ENCODE peak calls at places on chromosomes 2 and 18, in four cellular contexts. One of them, this sample, is unnamed.
A peak's percentile ranks its signal among the peaks of the same experiment; 100 is the strongest.

GRCh38 chr2:160269803-160270570 is 69.9 kb upstream of the ITGB6 start:
- DNase-seq in tibial nerve: peak; percentile 68
- DNase-seq in breast epithelium: peak; percentile 83
- DNase-seq in IMR-90: peak; percentile 92
- DNase-seq in this sample: peak; percentile 74

GRCh38 chr2:168939918-168940317 is 38.8 kb downstream of the G6PC2 start:
- DNase-seq in tibial nerve: no peak
- DNase-seq in breast epithelium: no peak
- DNase-seq in IMR-90: no peak
- DNase-seq in this sample: no peak

GRCh38 chr2:10572693-10573092 is 117.1 kb downstream of the NOL10 start:
- DNase-seq in tibial nerve: no peak
- DNase-seq in breast epithelium: no peak
- DNase-seq in IMR-90: no peak
- DNase-seq in this sample: no peak

GRCh38 chr2:216349366-216349765 is 22.9 kb downstream of the MARCHF4 start:
- DNase-seq in tibial nerve: no peak
- DNase-seq in breast epithelium: no peak
- DNase-seq in IMR-90: no peak
- DNase-seq in this sample: no peak

GRCh38 chr2:19195681-19196080 is 162.7 kb downstream of the OSR1 start:
- DNase-seq in tibial nerve: no peak
- DNase-seq in breast epithelium: no peak
- DNase-seq in IMR-90: peak; percentile 63
- DNase-seq in this sample: no peak

GRCh38 chr2:227033471-227034148 is 130.4 kb downstream of the COL4A4 start:
- DNase-seq in tibial nerve: no peak
- DNase-seq in breast epithelium: no peak
- DNase-seq in IMR-90: peak; percentile 32
- DNase-seq in this sample: peak; percentile 21

GRCh38 chr18:49335677-49336076 is 124.8 kb downstream of the DYM start:
- DNase-seq in tibial nerve: no peak
- DNase-seq in breast epithelium: no peak
- DNase-seq in IMR-90: no peak
- DNase-seq in this sample: no peak

GRCh38 chr2:121239471-121239870 is 45.5 kb downstream of the TFCP2L1 start:
- DNase-seq in tibial nerve: no peak
- DNase-seq in breast epithelium: no peak
- DNase-seq in IMR-90: no peak
- DNase-seq in this sample: no peak

GRCh38 chr2:150041721-150042450 is 445.6 kb downstream of the RND3 start:
- DNase-seq in tibial nerve: no peak
- DNase-seq in breast epithelium: no peak
- DNase-seq in IMR-90: peak; percentile 86
- DNase-seq in this sample: no peak

GRCh38 chr2:130371723-130372054 is 15.8 kb downstream of the PTPN18 start:
- DNase-seq in tibial nerve: no peak
- DNase-seq in breast epithelium: no peak
- DNase-seq in IMR-90: peak; percentile 21
- DNase-seq in this sample: no peak

GRCh38 chr18:8176105-8176504 is 433.1 kb upstream of the RAB12 start:
- DNase-seq in tibial nerve: no peak
- DNase-seq in breast epithelium: no peak
- DNase-seq in IMR-90: peak; percentile 13
- DNase-seq in this sample: no peak

GRCh38 chr2:130836501-130837174 is at the start of gene ARHGEF4:
- DNase-seq in tibial nerve: no peak
- DNase-seq in breast epithelium: no peak
- DNase-seq in IMR-90: no peak
- DNase-seq in this sample: peak; percentile 61

GRCh38 chr2:34627003-34627402 is 1027.9 kb upstream of the FAM98A start:
- DNase-seq in tibial nerve: no peak
- DNase-seq in breast epithelium: no peak
- DNase-seq in IMR-90: no peak
- DNase-seq in this sample: no peak

GRCh38 chr18:49813071-49813320 is 337 bp downstream of the ACAA2 start:
- DNase-seq in tibial nerve: no peak
- DNase-seq in breast epithelium: no peak
- DNase-seq in IMR-90: peak; percentile 28
- DNase-seq in this sample: no peak

GRCh38 chr2:85787981-85788340 is 34.2 kb downstream of the ATOH8 start:
- DNase-seq in tibial nerve: no peak
- DNase-seq in breast epithelium: no peak
- DNase-seq in IMR-90: no peak
- DNase-seq in this sample: no peak
- TF ChIP-seq POLR2A in tibial nerve: no peak
- TF ChIP-seq POLR2A in breast epithelium: no peak
- TF ChIP-seq POLR2A in IMR-90: no peak
- TF ChIP-seq POLR2A in this sample: no peak

DNA sequence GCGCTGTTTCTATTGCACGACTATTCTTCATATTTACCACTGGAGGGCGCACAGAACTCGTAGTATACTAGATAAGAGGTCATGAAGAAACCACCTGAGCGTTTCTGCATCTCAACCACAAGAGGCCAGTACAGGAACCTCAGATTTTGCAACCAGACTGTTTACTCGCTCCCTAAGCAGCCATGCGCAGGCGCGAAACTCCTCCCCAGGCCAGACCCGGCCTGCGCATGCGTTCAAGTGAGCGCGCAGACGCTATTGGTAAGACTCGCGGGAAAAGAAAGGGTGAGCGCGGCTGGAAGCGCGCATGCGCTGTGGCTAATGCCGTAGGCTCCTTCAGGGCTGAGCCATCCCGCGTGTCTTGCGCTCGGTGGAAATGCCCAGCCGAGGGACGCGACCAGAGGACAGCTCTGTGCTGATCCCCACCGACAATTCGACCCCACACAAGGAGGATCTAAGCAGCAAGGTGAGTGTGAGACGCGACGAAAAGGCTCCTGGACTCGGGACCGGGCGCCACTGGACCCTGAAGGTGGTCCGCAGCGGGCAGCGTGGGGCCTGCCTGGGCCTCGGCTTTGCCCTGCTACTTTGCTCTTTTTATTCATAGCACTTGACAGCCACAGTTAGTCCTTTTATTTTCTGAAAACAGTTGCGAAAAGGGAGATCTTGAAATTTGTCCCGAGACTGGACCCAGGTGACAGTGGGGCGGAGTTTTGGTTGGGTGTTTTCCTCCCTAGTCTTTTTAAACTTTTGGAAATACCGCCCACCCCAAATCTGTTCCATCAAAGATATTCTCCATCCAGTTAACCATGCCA is at the start of gene ASNSD1:
- DNase-seq in tibial nerve: peak; percentile 97
- DNase-seq in breast epithelium: peak; percentile 97
- DNase-seq in IMR-90: peak; percentile 100
- DNase-seq in this sample: peak; percentile 68
- TF ChIP-seq POLR2A in tibial nerve: peak; percentile 96
- TF ChIP-seq POLR2A in breast epithelium: peak; percentile 89
- TF ChIP-seq POLR2A in IMR-90: peak; percentile 89
- TF ChIP-seq POLR2A in this sample: peak; percentile 98

DNA sequence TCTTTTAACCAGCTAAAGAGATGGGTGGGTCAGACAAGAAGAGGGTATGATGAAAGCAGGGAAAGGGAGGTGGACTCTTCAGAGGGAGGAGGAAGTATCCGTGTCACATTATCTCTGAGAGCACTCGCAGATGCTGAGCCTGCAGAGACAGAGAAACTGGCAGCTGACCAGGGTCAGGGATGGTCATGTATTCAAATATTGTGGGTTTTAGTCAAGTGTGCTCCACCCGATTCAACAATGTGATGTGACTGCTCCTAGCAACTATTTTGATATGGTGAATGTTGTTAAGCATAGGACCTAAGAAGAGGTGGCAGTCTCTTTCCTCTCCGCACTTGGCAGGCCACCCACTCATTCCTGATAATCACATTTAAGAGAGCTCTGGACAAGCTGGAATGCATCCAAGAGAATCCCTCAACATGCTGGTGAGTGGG is 1.3 kb upstream of the CLIP4 start:
- DNase-seq in tibial nerve: peak; percentile 47
- DNase-seq in breast epithelium: no peak
- DNase-seq in IMR-90: peak; percentile 73
- DNase-seq in this sample: no peak
- TF ChIP-seq POLR2A in tibial nerve: no peak
- TF ChIP-seq POLR2A in breast epithelium: no peak
- TF ChIP-seq POLR2A in IMR-90: no peak
- TF ChIP-seq POLR2A in this sample: no peak

DNA sequence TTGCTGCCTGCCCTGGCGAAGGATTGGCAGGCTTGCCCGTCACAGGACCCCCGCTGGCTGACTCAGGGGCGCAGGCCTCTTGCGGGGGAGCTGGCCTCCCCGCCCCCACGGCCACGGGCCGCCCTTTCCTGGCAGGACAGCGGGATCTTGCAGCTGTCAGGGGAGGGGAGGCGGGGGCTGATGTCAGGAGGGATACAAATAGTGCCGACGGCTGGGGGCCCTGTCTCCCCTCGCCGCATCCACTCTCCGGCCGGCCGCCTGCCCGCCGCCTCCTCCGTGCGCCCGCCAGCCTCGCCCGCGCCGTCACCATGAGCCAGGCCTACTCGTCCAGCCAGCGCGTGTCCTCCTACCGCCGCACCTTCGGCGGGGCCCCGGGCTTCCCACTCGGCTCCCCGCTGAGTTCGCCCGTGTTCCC is at the start of gene DES:
- DNase-seq in tibial nerve: no peak
- DNase-seq in breast epithelium: no peak
- DNase-seq in IMR-90: no peak
- DNase-seq in this sample: no peak
- TF ChIP-seq POLR2A in tibial nerve: no peak
- TF ChIP-seq POLR2A in breast epithelium: no peak
- TF ChIP-seq POLR2A in IMR-90: no peak
- TF ChIP-seq POLR2A in this sample: no peak

GRCh38 chr18:778194-779007 is 33.6 kb downstream of the YES1 start:
- DNase-seq in tibial nerve: no peak
- DNase-seq in breast epithelium: no peak
- DNase-seq in IMR-90: peak; percentile 16
- DNase-seq in this sample: no peak
- TF ChIP-seq POLR2A in tibial nerve: no peak
- TF ChIP-seq POLR2A in breast epithelium: no peak
- TF ChIP-seq POLR2A in IMR-90: no peak
- TF ChIP-seq POLR2A in this sample: no peak

This sample was measured in GM12891.